ENCODE peak calls at places on chromosome 20, in seven cellular contexts. M is cardiac fibroblast, N is fibroblast of the aortic adventitia, K is hepatocyte, S is colonic mucosa, X is fibroblast of pulmonary artery, F is epithelial cell of proximal tubule. C is an unnamed sample.

GRCh38 chr20:34713194-34713943 is 9.2 kb downstream of the TP53INP2 start:
- DNase-seq in K (peak; percentile 76), S (no peak), F (peak; percentile 65), N (peak; percentile 99), X (peak; percentile 99), M (peak; percentile 99), C (no peak)

GRCh38 chr20:59022754-59023153 is 3.5 kb downstream of the TUBB1 start:
- DNase-seq in X (no peak), F (no peak), N (no peak), S (no peak), K (no peak), M (no peak), C (no peak)

GRCh38 chr20:61719691-61720347 is 345.9 kb downstream of the TAF4 start:
- DNase-seq in M (no peak), X (no peak), K (no peak), N (no peak), F (no peak), S (no peak), C (no peak)

GRCh38 chr20:13008761-13009681 is at the start of gene SPTLC3:
- DNase-seq in F (peak; percentile 83), N (peak; percentile 59), S (peak; percentile 73), K (peak; percentile 77), M (peak; percentile 33), X (peak; percentile 57), C (peak; percentile 57)

GRCh38 chr20:34495307-34495706 is 20.9 kb upstream of the DYNLRB1 start:
- DNase-seq in N (no peak), S (no peak), X (no peak), K (peak; percentile 13), M (no peak), F (no peak), C (no peak)

GRCh38 chr20:40741507-40742106 is 52.6 kb upstream of the MAFB start:
- DNase-seq in N (peak; percentile 44), X (peak; percentile 57), F (peak; percentile 3), S (peak; percentile 52), K (peak; percentile 53), M (peak; percentile 59), C (peak; percentile 47)

GRCh38 chr20:24799971-24800580 is 149.0 kb upstream of the CST7 start:
- DNase-seq in X (no peak), M (no peak), F (no peak), K (no peak), N (no peak), S (no peak), C (no peak)

GRCh38 chr20:2692886-2693285 is 306 bp downstream of the EBF4 start:
- DNase-seq in K (no peak), N (no peak), X (no peak), M (no peak), F (no peak), S (no peak), C (no peak)

GRCh38 chr20:19205999-19206398 is 6.4 kb upstream of the SLC24A3 start:
- DNase-seq in M (peak; percentile 67), N (peak; percentile 45), S (peak; percentile 85), K (peak; percentile 84), F (no peak), X (peak; percentile 44), C (peak; percentile 82)

GRCh38 chr20:54197621-54198604 is 10.0 kb upstream of the PFDN4 start:
- DNase-seq in M (peak; percentile 85), K (peak; percentile 52), F (peak; percentile 39), S (no peak), N (peak; percentile 72), X (peak; percentile 80), C (no peak)

GRCh38 chr20:22214296-22214695 is 370.1 kb downstream of the FOXA2 start:
- DNase-seq in S (no peak), F (no peak), X (no peak), M (no peak), N (no peak), K (no peak), C (no peak)

GRCh38 chr20:26163890-26164289 is 467.2 kb upstream of the ZNF337 start:
- DNase-seq in M (peak; percentile 93), S (no peak), F (peak; percentile 15), N (peak; percentile 81), X (peak; percentile 82), K (peak; percentile 10), C (no peak)

GRCh38 chr20:10675456-10675848 is 1.7 kb upstream of the JAG1 start:
- DNase-seq in F (no peak), X (no peak), S (no peak), M (no peak), K (no peak), N (no peak), C (no peak)
- H3K4me3 ChIP-seq in F (peak overlapping the region; percentile 77), X (no peak overlapping the region), S (no peak overlapping the region), M (no peak overlapping the region), K (no peak overlapping the region), N (peak overlapping the region; percentile 37), C (no peak overlapping the region)

GRCh38 chr20:4195499-4195898 is 180.1 kb upstream of the RNF24 start:
- DNase-seq in M (peak; percentile 22), N (peak; percentile 14), X (peak; percentile 25), S (no peak), K (no peak), F (no peak), C (no peak)
- TF ChIP-seq CTCF in M (peak; percentile 42), N (peak; percentile 48), X (peak; percentile 40), S (peak; percentile 12), K (peak; percentile 59), F (peak; percentile 61), C (no peak)

GRCh38 chr20:51020657-51021056 is 2.2 kb downstream of the KCNG1 start:
- DNase-seq in S (no peak), M (no peak), F (no peak), N (no peak), K (no peak), X (no peak), C (no peak)
- H3K4me3 ChIP-seq in S (no peak overlapping the region), M (no peak overlapping the region), F (no peak overlapping the region), N (no peak overlapping the region), K (no peak overlapping the region), X (no peak overlapping the region), C (no peak overlapping the region)

DNA sequence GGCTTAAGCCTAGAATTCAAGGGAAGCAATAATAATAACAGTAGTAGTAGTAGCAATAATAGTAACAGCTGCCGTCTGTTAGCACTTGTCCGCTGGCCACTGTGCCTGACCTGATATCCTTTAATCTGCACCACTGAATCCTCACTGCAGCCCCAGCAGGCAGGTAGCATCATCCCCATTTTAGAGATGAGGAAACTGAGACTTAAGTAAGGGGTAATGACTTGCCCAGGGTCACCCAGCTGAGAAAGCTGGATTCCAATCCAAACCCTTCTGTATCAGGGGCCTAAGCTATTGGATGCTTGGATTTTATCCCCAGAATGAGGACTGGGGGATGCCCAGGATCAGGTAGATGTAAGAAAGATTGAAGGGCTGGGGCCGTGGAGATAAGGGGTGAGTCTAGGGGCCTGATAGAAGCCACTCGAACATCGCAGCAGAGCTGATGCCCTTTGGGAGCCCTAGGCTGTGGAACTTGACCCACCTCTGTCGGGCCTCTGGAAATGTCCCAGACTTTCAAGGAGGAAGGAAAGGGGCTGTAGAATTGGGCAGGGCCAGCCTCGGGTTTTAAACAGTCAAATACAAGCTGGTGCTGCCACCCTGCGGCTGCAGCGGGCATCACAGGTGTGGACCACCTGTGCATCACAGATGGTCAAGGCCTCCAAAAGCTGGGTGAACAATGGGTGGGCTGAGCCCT is 102.1 kb upstream of the MYL9 start:
- DNase-seq in X (peak; percentile 65), S (peak; percentile 71), F (no peak), K (peak; percentile 74), M (peak; percentile 67), N (peak; percentile 59), C (peak; percentile 61)
- TF ChIP-seq CTCF in X (peak; percentile 90), S (peak; percentile 85), F (peak; percentile 87), K (peak; percentile 83), M (peak; percentile 87), N (peak; percentile 88), C (peak; percentile 79)

DNA sequence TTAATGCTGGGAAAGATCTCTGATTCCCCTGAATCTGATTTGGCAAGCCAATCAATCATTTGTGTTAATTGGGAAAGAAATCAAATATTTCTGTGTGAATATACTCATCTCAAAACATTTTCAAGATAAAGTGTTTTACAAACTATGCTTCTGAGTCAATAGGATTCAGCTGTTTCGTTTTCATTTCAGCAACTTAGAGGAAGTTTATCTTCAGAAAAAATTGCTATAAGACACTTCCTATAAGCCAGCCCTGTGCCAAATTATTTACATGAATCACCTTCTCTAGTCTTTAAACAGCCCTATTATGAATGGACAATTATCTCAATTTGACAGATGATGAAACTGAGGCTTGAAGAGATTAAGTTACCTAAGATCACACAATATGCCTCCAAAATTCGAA is 10.9 kb downstream of the DEFB129 start:
- DNase-seq in F (no peak), M (no peak), X (no peak), N (no peak), S (no peak), K (no peak), C (no peak)
- H3K4me3 ChIP-seq in F (no peak overlapping the region), M (no peak overlapping the region), X (no peak overlapping the region), N (no peak overlapping the region), S (no peak overlapping the region), K (no peak overlapping the region), C (no peak overlapping the region)

DNA sequence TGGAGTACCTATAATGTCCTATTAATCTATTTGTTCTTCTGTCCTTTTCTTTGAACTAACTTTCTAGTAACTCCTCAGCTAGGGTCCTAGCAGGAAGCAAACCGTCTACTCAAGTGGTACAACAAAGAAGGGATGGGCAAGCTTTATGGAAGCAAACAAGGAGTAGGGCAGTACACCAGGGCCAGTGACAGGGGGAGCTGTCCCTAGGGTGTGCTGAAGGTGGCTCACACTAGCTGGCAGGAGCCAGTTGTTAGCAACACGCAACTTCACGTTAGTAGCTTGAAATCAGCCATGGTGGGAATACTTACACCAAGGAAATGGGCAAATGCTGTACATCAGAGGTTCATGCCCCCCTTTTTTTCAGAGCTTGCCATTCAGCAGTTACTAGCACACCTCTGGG is 74.0 kb upstream of the EYA2 start:
- DNase-seq in K (no peak), M (no peak), F (no peak), S (peak; percentile 74), N (no peak), X (no peak), C (no peak)
- TF ChIP-seq CTCF in K (no peak), M (peak; percentile 8), F (peak; percentile 25), S (no peak), N (no peak), X (no peak), C (no peak)

DNA sequence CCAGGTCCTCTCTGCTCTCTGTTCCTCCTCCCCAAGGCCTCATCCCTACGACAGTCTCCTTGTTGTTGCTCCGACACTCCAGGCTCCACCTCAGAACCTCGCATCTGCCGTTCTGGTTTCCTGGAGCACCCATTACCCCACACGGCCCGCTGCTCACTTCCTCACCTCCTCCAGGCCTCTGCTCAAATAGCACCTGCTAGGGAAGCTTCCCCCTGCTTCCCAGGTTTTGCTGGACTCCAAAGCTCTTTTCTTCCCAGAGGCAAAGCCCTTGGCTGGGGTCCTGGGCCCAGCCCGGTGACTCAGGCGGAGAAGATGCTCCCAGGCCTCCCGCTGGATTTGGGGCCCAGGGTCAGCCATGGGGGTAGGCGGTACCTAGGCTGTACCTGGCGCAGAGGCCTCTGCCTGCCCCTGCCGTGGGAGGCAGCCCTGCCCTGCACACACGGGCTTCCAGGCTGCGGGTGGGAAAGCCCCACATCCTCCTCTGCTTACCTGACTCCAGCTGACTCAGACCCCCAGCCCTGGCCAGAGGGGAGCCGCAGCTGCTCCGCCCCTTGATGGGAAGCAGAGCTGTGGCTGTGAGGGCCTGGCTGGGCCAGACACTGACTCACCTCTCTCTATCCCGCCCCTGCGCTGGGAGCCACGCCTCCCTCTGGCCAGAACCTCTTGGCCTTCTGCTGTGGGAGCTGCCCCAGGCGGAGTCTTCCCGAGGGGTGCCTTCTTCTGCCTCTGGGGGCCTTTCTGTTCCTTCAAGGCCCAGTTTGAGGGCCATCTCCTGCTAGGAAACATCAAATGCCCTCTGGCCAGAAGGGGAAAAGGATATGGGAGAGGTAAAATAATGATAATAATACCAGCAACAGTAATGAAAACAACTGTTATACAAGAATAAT is 130.5 kb downstream of the CEBPB start:
- DNase-seq in K (peak; percentile 96), F (no peak), M (peak; percentile 94), S (peak; percentile 81), N (peak; percentile 92), X (peak; percentile 92), C (peak; percentile 90)
- H3K4me3 ChIP-seq in K (no peak overlapping the region), F (peak overlapping the region; percentile 50), M (peak overlapping the region; percentile 23), S (no peak overlapping the region), N (peak overlapping the region; percentile 52), X (peak overlapping the region; percentile 45), C (peak overlapping the region; percentile 8)

GRCh38 chr20:6095409-6095808 is 27.4 kb downstream of the FERMT1 start:
- DNase-seq in F (no peak), S (no peak), N (no peak), M (no peak), K (no peak), X (no peak), C (no peak)
- TF ChIP-seq CTCF in F (no peak), S (no peak), N (no peak), M (no peak), K (no peak), X (no peak), C (no peak)

C was measured in lung.